ENCODE peak calls at places on chromosomes 4 and X, in eight cellular contexts. S is heart left ventricle; R is left lung; Y is CD4-positive, alpha-beta memory T cell; E is astrocyte of the spinal cord; G is BJ; T is colonic mucosa; U is tibial artery. X is an unnamed sample.

GRCh38 chr4:14428125-14428524 is 574.2 kb upstream of the CPEB2 start:
- DNase-seq in S (no peak), R (no peak), Y (no peak), E (no peak), G (no peak), T (no peak), U (no peak), X (no peak)

GRCh38 chrX:47380268-47380667 is 9.9 kb downstream of the ZNF157 start:
- DNase-seq in S (no peak), R (no peak), Y (peak), E (no peak), G (no peak), T (peak), U (peak), X (peak)

GRCh38 chrX:44946771-44947170 is 73.8 kb downstream of the KDM6A start:
- DNase-seq in S (no peak), R (no peak), Y (no peak), E (peak), G (no peak), T (no peak), U (no peak), X (no peak)

GRCh38 chr4:3613980-3614730 is 81.9 kb upstream of the LRPAP1 start:
- DNase-seq in S (no peak), R (peak), Y (no peak), E (no peak), G (no peak), T (no peak), U (no peak), X (no peak)

GRCh38 chrX:37349131-37350033 is at the start of gene PRRG1:
- DNase-seq in S (peak), R (peak), Y (no peak), E (peak), G (peak), T (peak), U (peak), X (no peak)

GRCh38 chrX:46208225-46208854 is 336.9 kb downstream of the ZNF674 start:
- DNase-seq in S (no peak), R (no peak), Y (peak), E (peak), G (peak), T (no peak), U (no peak), X (peak)

GRCh38 chr4:110309686-110310085 is 111.3 kb upstream of the ELOVL6 start:
- DNase-seq in S (no peak), R (no peak), Y (no peak), E (peak), G (no peak), T (no peak), U (no peak), X (no peak)

GRCh38 chr4:76376534-76376933 is 44.4 kb downstream of the CCDC158 start:
- DNase-seq in S (no peak), R (no peak), Y (no peak), E (no peak), G (no peak), T (no peak), U (no peak), X (no peak)

GRCh38 chrX:131752493-131753198 is 208.8 kb downstream of the OR13H1 start:
- DNase-seq in S (no peak), R (no peak), Y (peak), E (peak), G (no peak), T (peak), U (no peak), X (no peak)

GRCh38 chr4:128707864-128708263 is 101.6 kb upstream of the JADE1 start:
- DNase-seq in S (no peak), R (no peak), Y (no peak), E (no peak), G (peak), T (no peak), U (no peak), X (no peak)

GRCh38 chr4:105619193-105619931 is 66.9 kb downstream of the ARHGEF38 start:
- DNase-seq in S (peak), R (peak), Y (no peak), E (peak), G (no peak), T (peak), U (peak), X (no peak)

GRCh38 chr4:109559983-109560686 is at the start of gene MCUB:
- DNase-seq in S (peak), R (peak), Y (peak), E (peak), G (peak), T (peak), U (peak), X (peak)

GRCh38 chr4:54227261-54228063 is 1.6 kb upstream of the PDGFRA start:
- DNase-seq in S (no peak), R (no peak), Y (no peak), E (peak), G (no peak), T (no peak), U (peak), X (no peak)

GRCh38 chr4:54225671-54226398 is 3.3 kb upstream of the PDGFRA start:
- DNase-seq in S (no peak), R (no peak), Y (no peak), E (peak), G (no peak), T (no peak), U (no peak), X (no peak)

GRCh38 chr4:54228064-54228527 is 997 bp upstream of the PDGFRA start:
- DNase-seq in S (peak), R (peak), Y (no peak), E (peak), G (no peak), T (peak), U (peak), X (no peak)

GRCh38 chr4:54226399-54227260 is 2.5 kb upstream of the PDGFRA start:
- DNase-seq in S (peak), R (peak), Y (no peak), E (peak), G (no peak), T (peak), U (peak), X (no peak)

DNA sequence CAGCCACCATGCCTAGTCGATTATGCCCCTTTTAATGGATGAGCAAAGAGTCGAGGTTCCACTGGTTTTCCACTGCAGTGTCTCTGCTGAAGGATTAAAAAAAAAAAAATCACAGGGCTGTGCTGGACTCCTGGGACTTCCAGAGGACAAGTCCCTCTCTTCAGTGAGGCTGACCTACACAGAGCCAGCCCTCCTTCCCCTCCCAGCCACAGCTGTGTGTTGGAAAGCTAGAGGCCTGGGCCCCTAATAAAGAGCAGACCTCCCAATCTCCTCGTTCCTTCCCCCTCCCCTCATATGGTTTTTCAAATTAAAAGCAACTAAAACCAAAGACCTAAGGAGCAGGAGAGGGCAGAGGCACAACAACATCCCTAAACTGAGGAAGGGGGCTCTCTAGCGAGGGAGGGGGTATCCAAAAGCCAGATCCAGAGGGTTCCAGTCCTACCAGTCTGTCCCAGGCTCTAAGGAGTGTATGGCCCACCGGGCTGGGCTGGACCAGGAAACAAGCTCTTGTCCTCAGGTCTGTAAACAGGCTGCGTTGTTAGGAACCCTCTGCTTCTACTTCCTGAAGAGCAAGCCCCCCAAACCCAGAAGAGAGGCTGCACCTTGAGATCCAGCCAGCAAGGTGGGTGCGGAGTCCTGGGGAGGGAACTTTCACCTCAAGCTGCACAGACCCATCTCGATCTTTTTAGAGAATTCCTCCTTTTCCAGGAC is 4.0 kb upstream of the PDGFRA start:
- DNase-seq in S (no peak), R (no peak), Y (no peak), E (no peak), G (no peak), T (no peak), U (no peak), X (no peak)
- H3K4me3 ChIP-seq in S (no peak), R (no peak), Y (no peak), E (no peak), G (no peak), T (no peak), U (no peak), X (no peak)

GRCh38 chr4:16269742-16270522 is 43.7 kb upstream of the TAPT1 start:
- DNase-seq in S (no peak), R (no peak), Y (no peak), E (peak), G (peak), T (no peak), U (no peak), X (no peak)
- H3K4me3 ChIP-seq in S (no peak), R (no peak), Y (no peak), E (no peak), G (no peak), T (no peak), U (no peak), X (no peak)

DNA sequence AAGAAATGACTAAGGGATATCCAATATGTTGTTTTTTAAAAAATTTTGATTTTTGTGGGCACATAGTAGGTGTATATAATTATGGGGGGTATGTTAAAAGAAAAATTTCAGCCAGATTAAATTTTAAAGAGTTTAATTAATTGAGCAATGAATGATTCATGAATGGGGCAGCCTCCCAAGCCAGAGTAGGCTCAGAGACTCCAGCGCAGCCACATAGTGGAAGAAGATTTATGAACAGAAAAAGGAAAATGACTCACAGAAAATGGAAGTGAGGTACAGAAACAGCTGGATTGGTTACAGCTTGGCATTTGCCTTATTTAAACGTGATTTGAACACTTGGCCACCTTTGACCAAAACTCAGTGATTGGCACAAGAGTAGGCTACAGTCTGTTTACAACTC is 91.7 kb downstream of the SPATA18 start:
- DNase-seq in S (no peak), R (no peak), Y (no peak), E (no peak), G (no peak), T (no peak), U (no peak), X (no peak)
- H3K4me3 ChIP-seq in S (no peak), R (no peak), Y (no peak), E (no peak), G (no peak), T (no peak), U (no peak), X (no peak)

DNA sequence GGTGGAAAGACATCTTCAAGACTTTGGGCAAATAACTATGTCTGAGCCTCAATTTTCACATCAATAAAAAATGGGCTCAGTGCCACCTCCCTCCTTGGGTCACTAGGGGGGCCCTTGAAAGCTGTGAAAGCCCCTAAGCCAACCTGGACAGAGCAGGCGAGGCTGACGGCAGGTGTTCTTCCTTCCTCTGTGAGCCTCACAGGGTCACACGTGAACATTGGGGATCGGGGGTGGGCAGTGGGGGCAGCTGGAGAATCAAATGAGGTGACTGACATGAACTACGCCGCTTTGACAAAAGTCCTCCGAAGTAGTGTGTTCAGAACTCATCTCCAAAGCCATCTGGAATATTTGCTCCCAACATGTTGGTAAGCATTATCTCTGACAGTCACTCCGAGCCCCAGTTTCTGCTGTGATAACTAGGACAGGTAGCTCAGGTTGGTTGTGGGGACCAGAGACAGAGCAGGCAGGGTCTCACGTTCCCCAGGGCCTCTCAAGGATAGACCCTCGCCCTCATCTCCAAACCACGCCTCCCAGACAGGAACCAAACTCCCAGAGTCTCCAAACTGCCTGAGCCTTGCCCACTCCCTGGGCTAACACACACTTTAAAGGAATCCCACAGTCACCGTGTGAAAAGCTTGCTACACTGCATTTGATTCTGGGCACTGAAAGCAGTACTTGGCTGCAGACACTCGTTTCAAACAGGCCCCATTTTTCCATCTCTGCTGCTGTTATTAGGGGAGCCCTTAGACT is 825 bp upstream of the WFS1 start:
- DNase-seq in S (peak), R (no peak), Y (peak), E (no peak), G (no peak), T (no peak), U (no peak), X (no peak)
- H3K4me3 ChIP-seq in S (peak), R (no peak), Y (peak), E (peak), G (peak), T (peak), U (peak), X (peak)

X was measured in Jurkat, Clone E6-1.